ENCODE peak calls at places on chromosomes 4 and X, in ten cellular contexts. V is HEK293T, U is T follicular helper cell, C is NCI-H187 treated with DMSO at 0.1 percent for 48 hours, P is C1 segment of cervical spinal cord, S is foreskin keratinocyte, B is BJ, M is pancreas, X is hepatocyte, A is stomach. T is an unnamed sample.

GRCh38 chrX:38326086-38326485 is 1.2 kb downstream of the RPGR start:
- DNase-seq in V (no peak), U (no peak), C (no peak), P (no peak), S (no peak), B (no peak), M (no peak), X (no peak), A (no peak), T (no peak)

GRCh38 chr4:109169160-109169559 is 133.3 kb downstream of the COL25A1 start:
- DNase-seq in V (no peak), U (no peak), C (no peak), P (no peak), S (peak), B (no peak), M (no peak), X (no peak), A (no peak), T (no peak)

GRCh38 chrX:51420610-51421009 is 75.8 kb downstream of the NUDT11 start:
- DNase-seq in V (peak), U (peak), C (no peak), P (no peak), S (peak), B (no peak), M (no peak), X (peak), A (no peak), T (no peak)

GRCh38 chrX:38806875-38807601 is 5.8 kb downstream of the MID1IP1 start:
- DNase-seq in V (no peak), U (no peak), C (no peak), P (no peak), S (no peak), B (no peak), M (peak), X (peak), A (no peak), T (no peak)

GRCh38 chr4:20337261-20337664 is 85.6 kb downstream of the SLIT2 start:
- DNase-seq in V (no peak), U (no peak), C (no peak), P (no peak), S (no peak), B (no peak), M (no peak), X (no peak), A (no peak), T (no peak)

GRCh38 chrX:38166478-38167083 is 54.1 kb downstream of the SRPX start:
- DNase-seq in V (no peak), U (no peak), C (no peak), P (no peak), S (no peak), B (no peak), M (no peak), X (peak), A (no peak), T (no peak)

GRCh38 chr4:47465008-47465407 is 1.5 kb upstream of the COMMD8 start:
- DNase-seq in V (no peak), U (no peak), C (no peak), P (no peak), S (no peak), B (no peak), M (no peak), X (no peak), A (no peak), T (no peak)

GRCh38 chrX:136318895-136319597 is 18.3 kb downstream of the ADGRG4 start:
- DNase-seq in V (no peak), U (no peak), C (no peak), P (no peak), S (no peak), B (no peak), M (no peak), X (no peak), A (no peak), T (no peak)

GRCh38 chr4:27789768-27790167 is 929.1 kb downstream of the STIM2 start:
- DNase-seq in V (no peak), U (no peak), C (no peak), P (no peak), S (peak), B (no peak), M (no peak), X (no peak), A (no peak), T (no peak)

GRCh38 chrX:12223650-12224049 is 85.4 kb downstream of the FRMPD4 start:
- DNase-seq in V (no peak), U (no peak), C (no peak), P (no peak), S (peak), B (no peak), M (no peak), X (no peak), A (no peak), T (no peak)

GRCh38 chr4:1604706-1605205 is 79.4 kb downstream of the FAM53A start:
- DNase-seq in V (no peak), U (peak), C (no peak), P (no peak), S (no peak), B (no peak), M (no peak), X (no peak), A (peak), T (no peak)

GRCh38 chr4:4401049-4401448 is 14.1 kb downstream of the NSG1 start:
- DNase-seq in V (no peak), U (no peak), C (no peak), P (no peak), S (no peak), B (no peak), M (no peak), X (no peak), A (no peak), T (no peak)

GRCh38 chr4:118774321-118774720 is 61.6 kb downstream of the SEC24D start:
- DNase-seq in V (no peak), U (no peak), C (no peak), P (no peak), S (no peak), B (no peak), M (no peak), X (no peak), A (no peak), T (no peak)

GRCh38 chrX:54950730-54951375 is 30.2 kb downstream of the TRO start:
- DNase-seq in V (no peak), U (no peak), C (no peak), P (no peak), S (no peak), B (no peak), M (peak), X (no peak), A (no peak), T (no peak)

GRCh38 chr4:37812713-37813112 is 13.8 kb upstream of the PGM2 start:
- DNase-seq in V (no peak), U (no peak), C (no peak), P (no peak), S (peak), B (peak), M (no peak), X (peak), A (no peak), T (no peak)

GRCh38 chrX:106987488-106987887 is 12.5 kb downstream of the MORC4 start:
- DNase-seq in V (no peak), U (no peak), C (no peak), P (no peak), S (no peak), B (no peak), M (no peak), X (no peak), A (no peak), T (no peak)

GRCh38 chrX:39418936-39419659 is 617.8 kb downstream of the MID1IP1 start:
- DNase-seq in V (no peak), U (no peak), C (no peak), P (no peak), S (no peak), B (no peak), M (peak), X (peak), A (peak), T (no peak)

GRCh38 chr4:98838977-98839618 is 89.8 kb downstream of the EIF4E start:
- DNase-seq in V (no peak), U (no peak), C (no peak), P (no peak), S (no peak), B (no peak), M (no peak), X (peak), A (no peak), T (no peak)

GRCh38 chr4:83267835-83268475 is 16.6 kb downstream of the COQ2 start:
- DNase-seq in V (no peak), U (no peak), C (no peak), P (no peak), S (no peak), B (no peak), M (no peak), X (no peak), A (no peak), T (no peak)

GRCh38 chr4:159150838-159151390 is 48.0 kb downstream of the RAPGEF2 start:
- DNase-seq in V (no peak), U (no peak), C (no peak), P (no peak), S (no peak), B (no peak), M (no peak), X (no peak), A (no peak), T (no peak)